ENCODE peak calls at places on chromosomes 1 and 21, in six cellular contexts. I is stimulated activated CD4-positive, alpha-beta T cell treated with anti-CD3 and anti-CD28 coated beads, Interleukin-4, amount 100 ng/mL, for 1 hour; H is AG04449; R is activated CD4-positive, alpha-beta T cell treated with anti-CD3 and anti-CD28 coated beads for 1 hour; G is EL; Q is IMR-90. C is an unnamed sample.

GRCh38 chr1:167650266-167651160 is 20.5 kb downstream of the RCSD1 start:
- DNase-seq in I (no peak), H (no peak), R (no peak), G (no peak), Q (no peak), C (no peak)

GRCh38 chr1:185559684-185560310 is 174.4 kb upstream of the HMCN1 start:
- DNase-seq in I (peak), H (no peak), R (no peak), G (peak), Q (peak), C (peak)

GRCh38 chr1:43868741-43869067 is 64.9 kb upstream of the ARTN start:
- DNase-seq in I (no peak), H (peak), R (no peak), G (peak), Q (peak), C (no peak)

GRCh38 chr1:38783659-38784229 is 75.8 kb downstream of the RRAGC start:
- DNase-seq in I (no peak), H (no peak), R (no peak), G (no peak), Q (no peak), C (no peak)

GRCh38 chr1:226597616-226598454 is 49.3 kb downstream of the STUM start:
- DNase-seq in I (no peak), H (no peak), R (no peak), G (no peak), Q (no peak), C (no peak)

GRCh38 chr1:228074954-228075730 is 7.4 kb upstream of the ARF1 start:
- DNase-seq in I (no peak), H (no peak), R (no peak), G (no peak), Q (no peak), C (no peak)

GRCh38 chr1:151946366-151946764 is 37.1 kb upstream of the THEM4 start:
- DNase-seq in I (no peak), H (no peak), R (no peak), G (no peak), Q (no peak), C (peak)

GRCh38 chr1:114345930-114346479 is 165.0 kb downstream of the TRIM33 start:
- DNase-seq in I (no peak), H (no peak), R (no peak), G (peak), Q (no peak), C (no peak)

GRCh38 chr1:116853680-116854191 is 56.0 kb upstream of the PTGFRN start:
- DNase-seq in I (no peak), H (peak), R (no peak), G (peak), Q (peak), C (peak)

GRCh38 chr1:46585312-46585711 is 18.8 kb downstream of the MKNK1 start:
- DNase-seq in I (no peak), H (no peak), R (no peak), G (no peak), Q (no peak), C (no peak)

GRCh38 chr1:229165327-229165726 is 105.6 kb upstream of the RAB4A start:
- DNase-seq in I (no peak), H (no peak), R (no peak), G (no peak), Q (no peak), C (no peak)

GRCh38 chr1:73617145-73617544 is 580.8 kb downstream of the LRRIQ3 start:
- DNase-seq in I (no peak), H (no peak), R (no peak), G (no peak), Q (no peak), C (no peak)

GRCh38 chr1:66434096-66434495 is 99.9 kb upstream of the SGIP1 start:
- DNase-seq in I (no peak), H (peak), R (no peak), G (peak), Q (peak), C (peak)

GRCh38 chr1:14894811-14895524 is 258.6 kb upstream of the TMEM51 start:
- DNase-seq in I (no peak), H (no peak), R (no peak), G (peak), Q (no peak), C (peak)

GRCh38 chr21:37742532-37742931 is 173.7 kb downstream of the KCNJ6 start:
- DNase-seq in I (no peak), H (no peak), R (no peak), G (peak), Q (peak), C (peak)

GRCh38 chr1:164559342-164560070 is 522 bp downstream of the PBX1 start:
- DNase-seq in I (no peak), H (no peak), R (no peak), G (peak), Q (no peak), C (no peak)

GRCh38 chr1:36144413-36144812 is 4.9 kb downstream of the TRAPPC3 start:
- DNase-seq in I (no peak), H (no peak), R (no peak), G (no peak), Q (no peak), C (no peak)

GRCh38 chr1:118304722-118305344 is 119.8 kb upstream of the SPAG17 start:
- DNase-seq in I (no peak), H (no peak), R (no peak), G (peak), Q (no peak), C (no peak)

GRCh38 chr1:223704921-223705878 is 7.1 kb upstream of the CAPN2 start:
- DNase-seq in I (no peak), H (no peak), R (no peak), G (peak), Q (peak), C (no peak)

GRCh38 chr1:113542221-113542701 is 151.9 kb downstream of the MAGI3 start:
- DNase-seq in I (no peak), H (peak), R (no peak), G (peak), Q (peak), C (peak)

GRCh38 chr1:154808909-154809262 is 61.2 kb downstream of the KCNN3 start:
- DNase-seq in I (no peak), H (no peak), R (no peak), G (no peak), Q (peak), C (no peak)

GRCh38 chr1:32234792-32235191 is 12.2 kb upstream of the FAM167B start:
- DNase-seq in I (no peak), H (no peak), R (no peak), G (no peak), Q (no peak), C (no peak)

GRCh38 chr1:27934818-27935549 is at the start of gene SMPDL3B:
- DNase-seq in I (no peak), H (no peak), R (no peak), G (peak), Q (no peak), C (no peak)

GRCh38 chr1:185208626-185209170 is 51.7 kb downstream of the SWT1 start:
- DNase-seq in I (no peak), H (no peak), R (no peak), G (no peak), Q (peak), C (no peak)

GRCh38 chr1:119101563-119101962 is 38.9 kb downstream of the WARS2 start:
- DNase-seq in I (no peak), H (peak), R (no peak), G (peak), Q (peak), C (peak)

GRCh38 chr1:185350027-185350442 is 33.0 kb upstream of the IVNS1ABP start:
- DNase-seq in I (no peak), H (no peak), R (no peak), G (no peak), Q (no peak), C (no peak)

GRCh38 chr1:168755800-168756418 is 26.9 kb upstream of the DPT start:
- DNase-seq in I (no peak), H (no peak), R (no peak), G (no peak), Q (no peak), C (no peak)

GRCh38 chr21:24224411-24224810 is 1382.9 kb downstream of the MRPL39 start:
- DNase-seq in I (no peak), H (no peak), R (no peak), G (no peak), Q (no peak), C (no peak)

GRCh38 chr1:155272466-155273133 is 704 bp downstream of the CLK2 start:
- DNase-seq in I (no peak), H (no peak), R (no peak), G (peak), Q (peak), C (peak)

GRCh38 chr1:159188375-159188788 is 16.3 kb upstream of the ACKR1 start:
- DNase-seq in I (no peak), H (no peak), R (no peak), G (peak), Q (peak), C (no peak)

GRCh38 chr1:163107655-163108054 is 38.5 kb downstream of the RGS4 start:
- DNase-seq in I (no peak), H (no peak), R (no peak), G (no peak), Q (no peak), C (no peak)

GRCh38 chr1:181918893-181919728 is 142.4 kb downstream of the ZNF648 start:
- DNase-seq in I (no peak), H (no peak), R (no peak), G (no peak), Q (no peak), C (no peak)

GRCh38 chr1:89174491-89174890 is 1.3 kb downstream of the GBP7 start:
- DNase-seq in I (no peak), H (no peak), R (no peak), G (no peak), Q (no peak), C (no peak)

GRCh38 chr1:32825181-32825580 is 7.7 kb downstream of the S100PBP start:
- DNase-seq in I (no peak), H (no peak), R (no peak), G (no peak), Q (no peak), C (no peak)